ENCODE peak calls at places on chromosomes 12 and 14, in four cellular contexts. One of them, this sample, is unnamed.

GRCh38 chr12:44972746-44973421 is 78.0 kb downstream of the DBX2 start:
- DNase-seq in aorta: no peak
- DNase-seq in kidney glomerular epithelial cell: peak; percentile 52
- DNase-seq in RKO: peak; percentile 48
- DNase-seq in this sample: no peak

GRCh38 chr14:37343307-37344094 is 145.8 kb downstream of the MIPOL1 start:
- DNase-seq in aorta: no peak
- DNase-seq in kidney glomerular epithelial cell: no peak
- DNase-seq in RKO: no peak
- DNase-seq in this sample: no peak

GRCh38 chr14:49946320-49947141 is 53.6 kb downstream of the ARF6 start:
- DNase-seq in aorta: no peak
- DNase-seq in kidney glomerular epithelial cell: peak; percentile 38
- DNase-seq in RKO: no peak
- DNase-seq in this sample: peak; percentile 34

GRCh38 chr12:26125451-26126339 is 858 bp upstream of the BHLHE41 start:
- DNase-seq in aorta: peak; percentile 91
- DNase-seq in kidney glomerular epithelial cell: peak; percentile 93
- DNase-seq in RKO: peak; percentile 85
- DNase-seq in this sample: peak; percentile 83

GRCh38 chr12:64633940-64634337 is 23.6 kb downstream of the RASSF3 start:
- DNase-seq in aorta: peak; percentile 87
- DNase-seq in kidney glomerular epithelial cell: peak; percentile 59
- DNase-seq in RKO: peak; percentile 42
- DNase-seq in this sample: peak; percentile 74

GRCh38 chr14:77498120-77498979 is at the start of gene ISM2:
- DNase-seq in aorta: no peak
- DNase-seq in kidney glomerular epithelial cell: no peak
- DNase-seq in RKO: no peak
- DNase-seq in this sample: peak; percentile 42

GRCh38 chr12:89678225-89678624 is 30.4 kb downstream of the ATP2B1 start:
- DNase-seq in aorta: no peak
- DNase-seq in kidney glomerular epithelial cell: peak; percentile 13
- DNase-seq in RKO: no peak
- DNase-seq in this sample: no peak

GRCh38 chr12:112327209-112327930 is 54.9 kb downstream of the HECTD4 start:
- DNase-seq in aorta: no peak
- DNase-seq in kidney glomerular epithelial cell: no peak
- DNase-seq in RKO: no peak
- DNase-seq in this sample: no peak

GRCh38 chr12:26701604-26702215 is 131.3 kb downstream of the ITPR2 start:
- DNase-seq in aorta: no peak
- DNase-seq in kidney glomerular epithelial cell: peak; percentile 53
- DNase-seq in RKO: peak; percentile 81
- DNase-seq in this sample: no peak

GRCh38 chr14:89826581-89826980 is 127.9 kb downstream of the EFCAB11 start:
- DNase-seq in aorta: no peak
- DNase-seq in kidney glomerular epithelial cell: no peak
- DNase-seq in RKO: no peak
- DNase-seq in this sample: no peak

GRCh38 chr14:44945264-44945663 is 16.5 kb downstream of the KLHL28 start:
- DNase-seq in aorta: no peak
- DNase-seq in kidney glomerular epithelial cell: no peak
- DNase-seq in RKO: no peak
- DNase-seq in this sample: no peak

GRCh38 chr14:102213984-102214658 is 74.4 kb downstream of the WDR20 start:
- DNase-seq in aorta: peak; percentile 55
- DNase-seq in kidney glomerular epithelial cell: no peak
- DNase-seq in RKO: no peak
- DNase-seq in this sample: no peak

GRCh38 chr12:46945591-46945990 is 119.8 kb upstream of the SLC38A4 start:
- DNase-seq in aorta: no peak
- DNase-seq in kidney glomerular epithelial cell: no peak
- DNase-seq in RKO: no peak
- DNase-seq in this sample: no peak

GRCh38 chr12:70045036-70045435 is 198.2 kb upstream of the CNOT2 start:
- DNase-seq in aorta: no peak
- DNase-seq in kidney glomerular epithelial cell: no peak
- DNase-seq in RKO: no peak
- DNase-seq in this sample: no peak

GRCh38 chr14:61374284-61374683 is 52.9 kb downstream of the PRKCH start:
- DNase-seq in aorta: no peak
- DNase-seq in kidney glomerular epithelial cell: no peak
- DNase-seq in RKO: no peak
- DNase-seq in this sample: no peak

GRCh38 chr14:104724981-104725771 is 1.1 kb downstream of the ADSS1 start:
- DNase-seq in aorta: no peak
- DNase-seq in kidney glomerular epithelial cell: peak; percentile 5
- DNase-seq in RKO: peak; percentile 25
- DNase-seq in this sample: peak; percentile 45

GRCh38 chr12:48183091-48183875 is at the start of gene CCDC184:
- DNase-seq in aorta: peak; percentile 87
- DNase-seq in kidney glomerular epithelial cell: peak; percentile 77
- DNase-seq in RKO: no peak
- DNase-seq in this sample: peak; percentile 48

GRCh38 chr12:88801227-88802225 is 221.3 kb upstream of the KITLG start:
- DNase-seq in aorta: no peak
- DNase-seq in kidney glomerular epithelial cell: no peak
- DNase-seq in RKO: no peak
- DNase-seq in this sample: no peak

GRCh38 chr12:34400986-34401658 is 378.8 kb downstream of the ALG10 start:
- DNase-seq in aorta: peak; percentile 66
- DNase-seq in kidney glomerular epithelial cell: no peak
- DNase-seq in RKO: no peak
- DNase-seq in this sample: peak; percentile 9

GRCh38 chr12:84723988-84724387 is 188.6 kb downstream of the SLC6A15 start:
- DNase-seq in aorta: no peak
- DNase-seq in kidney glomerular epithelial cell: no peak
- DNase-seq in RKO: no peak
- DNase-seq in this sample: no peak

GRCh38 chr12:129700036-129700435 is 203.8 kb downstream of the TMEM132D start:
- DNase-seq in aorta: no peak
- DNase-seq in kidney glomerular epithelial cell: no peak
- DNase-seq in RKO: no peak
- DNase-seq in this sample: no peak

GRCh38 chr12:109720152-109720855 is 6.7 kb downstream of the FAM222A start:
- DNase-seq in aorta: no peak
- DNase-seq in kidney glomerular epithelial cell: no peak
- DNase-seq in RKO: no peak
- DNase-seq in this sample: no peak